ENCODE peak calls at places on chromosomes 4 and X, in seven cellular contexts. N is hepatocyte, V is astrocyte of the spinal cord, C is BJ, K is H1, B is cardiac muscle cell, E is fibroblast of pulmonary artery. Z is an unnamed sample.

GRCh38 chrX:16144420-16144819 is 21.1 kb downstream of the GRPR start:
- DNase-seq in N (no peak), V (no peak), C (no peak), K (no peak), B (no peak), E (no peak), Z (peak)

GRCh38 chr4:41124916-41125548 is 89.3 kb downstream of the APBB2 start:
- DNase-seq in N (no peak), V (peak), C (no peak), K (no peak), B (no peak), E (no peak), Z (peak)

GRCh38 chr4:188109157-188109755 is at the start of gene TRIML2:
- DNase-seq in N (no peak), V (no peak), C (no peak), K (no peak), B (no peak), E (no peak), Z (no peak)

GRCh38 chr4:17577660-17578481 is 873 bp downstream of the LAP3 start:
- DNase-seq in N (peak), V (peak), C (no peak), K (no peak), B (peak), E (peak), Z (peak)

GRCh38 chr4:24924309-24924781 is 11.5 kb upstream of the CCDC149 start:
- DNase-seq in N (peak), V (peak), C (peak), K (no peak), B (no peak), E (peak), Z (peak)

GRCh38 chr4:105473340-105474109 is at the start of gene PPA2:
- DNase-seq in N (peak), V (peak), C (peak), K (peak), B (peak), E (peak), Z (peak)

GRCh38 chrX:55039471-55039870 is 8.7 kb upstream of the ALAS2 start:
- DNase-seq in N (no peak), V (no peak), C (peak), K (no peak), B (no peak), E (no peak), Z (no peak)

GRCh38 chrX:119552508-119552907 is 12.7 kb downstream of the STEEP1 start:
- DNase-seq in N (peak), V (no peak), C (no peak), K (no peak), B (no peak), E (peak), Z (peak)

GRCh38 chr4:998096-998691 is 5.0 kb upstream of the SLC26A1 start:
- DNase-seq in N (no peak), V (no peak), C (no peak), K (no peak), B (no peak), E (no peak), Z (no peak)

GRCh38 chr4:54525602-54526001 is 132.2 kb upstream of the KIT start:
- DNase-seq in N (no peak), V (peak), C (peak), K (no peak), B (no peak), E (peak), Z (peak)

GRCh38 chr4:27714073-27714472 is 853.4 kb downstream of the STIM2 start:
- DNase-seq in N (peak), V (peak), C (no peak), K (no peak), B (no peak), E (no peak), Z (no peak)

GRCh38 chr4:158793021-158793420 is 24.2 kb downstream of the FNIP2 start:
- DNase-seq in N (no peak), V (no peak), C (no peak), K (no peak), B (no peak), E (no peak), Z (no peak)

GRCh38 chr4:85369703-85370380 is 105.1 kb upstream of the ARHGAP24 start:
- DNase-seq in N (no peak), V (no peak), C (no peak), K (no peak), B (no peak), E (no peak), Z (no peak)

GRCh38 chr4:135368826-135369225 is 1167.2 kb upstream of the PABPC4L start:
- DNase-seq in N (no peak), V (peak), C (peak), K (no peak), B (no peak), E (peak), Z (no peak)

GRCh38 chrX:19388064-19388679 is 44.4 kb downstream of the PDHA1 start:
- DNase-seq in N (no peak), V (no peak), C (no peak), K (no peak), B (no peak), E (no peak), Z (no peak)

GRCh38 chr4:131499139-131499873 is 1649.8 kb upstream of the PCDH10 start:
- DNase-seq in N (peak), V (peak), C (no peak), K (no peak), B (no peak), E (peak), Z (peak)

GRCh38 chr4:24805036-24805435 is 9.7 kb downstream of the SOD3 start:
- DNase-seq in N (no peak), V (no peak), C (no peak), K (no peak), B (peak), E (no peak), Z (no peak)

GRCh38 chrX:10350991-10351390 is 194.2 kb downstream of the CLCN4 start:
- DNase-seq in N (no peak), V (peak), C (peak), K (no peak), B (no peak), E (no peak), Z (peak)

GRCh38 chr4:182144621-182145359 is 98.4 kb upstream of the TENM3 start:
- DNase-seq in N (peak), V (peak), C (no peak), K (peak), B (peak), E (peak), Z (peak)

GRCh38 chr4:16382571-16382970 is 156.3 kb upstream of the TAPT1 start:
- DNase-seq in N (no peak), V (no peak), C (no peak), K (no peak), B (no peak), E (no peak), Z (no peak)

GRCh38 chrX:69024287-69024686 is 141.0 kb downstream of the PJA1 start:
- DNase-seq in N (no peak), V (no peak), C (no peak), K (no peak), B (no peak), E (no peak), Z (no peak)

GRCh38 chr4:183961772-183962171 is 56.7 kb downstream of the STOX2 start:
- DNase-seq in N (no peak), V (no peak), C (no peak), K (no peak), B (no peak), E (no peak), Z (no peak)

GRCh38 chrX:12791253-12792228 is at the start of gene PRPS2:
- DNase-seq in N (peak), V (peak), C (no peak), K (peak), B (peak), E (peak), Z (peak)

GRCh38 chr4:168577624-168578023 is 80.8 kb downstream of the PALLD start:
- DNase-seq in N (no peak), V (no peak), C (no peak), K (no peak), B (no peak), E (no peak), Z (no peak)

GRCh38 chr4:22850630-22851029 is 157.9 kb downstream of the GBA3 start:
- DNase-seq in N (no peak), V (no peak), C (no peak), K (no peak), B (no peak), E (no peak), Z (no peak)

GRCh38 chrX:132774312-132774711 is 184.1 kb downstream of the HS6ST2 start:
- DNase-seq in N (peak), V (no peak), C (no peak), K (no peak), B (no peak), E (no peak), Z (no peak)

GRCh38 chrX:110142096-110142495 is 139.2 kb downstream of the TMEM164 start:
- DNase-seq in N (no peak), V (no peak), C (no peak), K (no peak), B (no peak), E (peak), Z (no peak)

GRCh38 chrX:48786341-48786800 is at the start of gene GATA1:
- DNase-seq in N (no peak), V (no peak), C (no peak), K (no peak), B (no peak), E (no peak), Z (no peak)

GRCh38 chr4:101306225-101306624 is 41.1 kb downstream of the PPP3CA start:
- DNase-seq in N (no peak), V (peak), C (no peak), K (no peak), B (peak), E (no peak), Z (no peak)

GRCh38 chrX:23578079-23578478 is 89.2 kb upstream of the PRDX4 start:
- DNase-seq in N (no peak), V (peak), C (no peak), K (no peak), B (no peak), E (peak), Z (peak)
- TF ChIP-seq CTCF in N (no peak), V (no peak), C (no peak), K (no peak), B (no peak), E (no peak), Z (no peak)

GRCh38 chr4:94550352-94550751 is 98.6 kb downstream of the PDLIM5 start:
- DNase-seq in N (no peak), V (no peak), C (no peak), K (no peak), B (peak), E (no peak), Z (no peak)
- H3K4me3 ChIP-seq in N (no peak), V (no peak), C (no peak), K (no peak), B (peak), E (no peak), Z (no peak)

GRCh38 chr4:177066746-177067145 is 242.9 kb upstream of the NEIL3 start:
- DNase-seq in N (no peak), V (no peak), C (no peak), K (no peak), B (no peak), E (no peak), Z (no peak)

GRCh38 chr4:177070533-177070932 is 239.1 kb upstream of the NEIL3 start:
- DNase-seq in N (no peak), V (no peak), C (no peak), K (no peak), B (no peak), E (no peak), Z (no peak)

GRCh38 chr4:177064116-177064515 is 245.6 kb upstream of the NEIL3 start:
- DNase-seq in N (no peak), V (no peak), C (no peak), K (no peak), B (no peak), E (no peak), Z (no peak)

GRCh38 chr4:177064724-177065394 is 244.8 kb upstream of the NEIL3 start:
- DNase-seq in N (no peak), V (no peak), C (no peak), K (no peak), B (no peak), E (no peak), Z (no peak)
- TF ChIP-seq CTCF in N (no peak), V (no peak), C (no peak), K (peak), B (no peak), E (no peak), Z (no peak)

GRCh38 chrX:122770581-122770980 is 413.5 kb upstream of the GRIA3 start:
- DNase-seq in N (no peak), V (no peak), C (no peak), K (no peak), B (no peak), E (no peak), Z (no peak)

GRCh38 chrX:122777766-122778165 is 406.3 kb upstream of the GRIA3 start:
- DNase-seq in N (no peak), V (no peak), C (no peak), K (no peak), B (no peak), E (no peak), Z (peak)

GRCh38 chrX:122771933-122772332 is 412.1 kb upstream of the GRIA3 start:
- DNase-seq in N (no peak), V (no peak), C (no peak), K (no peak), B (no peak), E (no peak), Z (no peak)
- H3K4me3 ChIP-seq in N (no peak), V (no peak), C (no peak), K (no peak), B (no peak), E (no peak), Z (no peak)

GRCh38 chr4:2354760-2355159 is 63.7 kb downstream of the ZFYVE28 start:
- DNase-seq in N (no peak), V (no peak), C (no peak), K (no peak), B (no peak), E (no peak), Z (no peak)

GRCh38 chr4:2353222-2354107 is 65.0 kb downstream of the ZFYVE28 start:
- DNase-seq in N (no peak), V (no peak), C (no peak), K (no peak), B (peak), E (peak), Z (no peak)

GRCh38 chr4:2352729-2353221 is 65.7 kb downstream of the ZFYVE28 start:
- DNase-seq in N (no peak), V (no peak), C (no peak), K (peak), B (no peak), E (no peak), Z (no peak)

GRCh38 chr4:2352171-2352570 is 66.3 kb downstream of the ZFYVE28 start:
- DNase-seq in N (peak), V (no peak), C (no peak), K (peak), B (no peak), E (no peak), Z (no peak)

GRCh38 chr4:2354127-2354526 is 64.3 kb downstream of the ZFYVE28 start:
- DNase-seq in N (no peak), V (no peak), C (no peak), K (no peak), B (no peak), E (peak), Z (no peak)
- TF ChIP-seq CTCF in N (peak), V (peak), C (peak), K (peak), B (peak), E (peak), Z (peak)

GRCh38 chrX:2928127-2928582 is 984 bp downstream of the ARSD start:
- DNase-seq in N (no peak), V (no peak), C (no peak), K (peak), B (peak), E (no peak), Z (no peak)
- H3K4me3 ChIP-seq in N (peak), V (peak), C (peak), K (peak), B (peak), E (peak), Z (peak)

DNA sequence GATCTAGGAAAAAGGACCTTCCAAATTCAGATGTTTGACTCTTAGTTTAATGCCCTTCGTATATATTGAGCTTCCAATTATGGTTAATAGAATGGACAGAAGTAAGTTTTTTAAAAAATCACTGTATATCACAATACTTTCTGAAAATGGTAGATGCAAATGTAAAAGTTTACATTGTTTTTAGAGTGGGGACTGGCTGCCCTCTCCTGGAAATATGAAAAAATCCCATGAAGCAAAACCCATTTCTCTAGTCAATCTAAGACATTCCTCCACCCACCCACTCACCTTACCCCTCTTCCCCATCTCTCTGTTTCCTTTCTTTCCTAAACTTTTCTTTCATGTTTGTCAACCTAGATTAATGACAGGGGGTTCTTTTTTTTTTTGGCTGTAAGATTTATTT is 134.5 kb downstream of the ARHGAP6 start:
- DNase-seq in N (peak), V (peak), C (no peak), K (no peak), B (no peak), E (peak), Z (no peak)
- TF ChIP-seq CTCF in N (peak), V (no peak), C (peak), K (no peak), B (peak), E (peak), Z (peak)

GRCh38 chr4:39700500-39700899 is 2.6 kb downstream of the UBE2K start:
- DNase-seq in N (no peak), V (no peak), C (no peak), K (no peak), B (no peak), E (no peak), Z (no peak)
- H3K4me3 ChIP-seq in N (peak), V (peak), C (no peak), K (no peak), B (peak), E (peak), Z (peak)

Z was measured in foreskin fibroblast.